ENCODE peak calls at places on chromosomes 13 and 19, in four cellular contexts. One of them, this sample, is unnamed.

GRCh38 chr19:8609210-8610040 is 1.1 kb downstream of the ADAMTS10 start:
- DNase-seq in GM12878: no peak
- DNase-seq in HCT116: peak; percentile 15
- DNase-seq in SK-N-SH: peak; percentile 92
- DNase-seq in this sample: no peak

GRCh38 chr13:23434431-23434830 is 929 bp upstream of the SACS start:
- DNase-seq in HCT116: no peak
- DNase-seq in SK-N-SH: no peak
- DNase-seq in GM12878: no peak
- DNase-seq in this sample: no peak

GRCh38 chr19:35717665-35718344 is at the start of gene KMT2B:
- DNase-seq in HCT116: no peak
- DNase-seq in SK-N-SH: peak; percentile 99
- DNase-seq in GM12878: no peak
- DNase-seq in this sample: no peak

GRCh38 chr13:77250968-77251367 is 75.9 kb downstream of the MYCBP2 start:
- DNase-seq in HCT116: no peak
- DNase-seq in GM12878: no peak
- DNase-seq in SK-N-SH: peak; percentile 8
- DNase-seq in this sample: no peak

GRCh38 chr19:50205681-50206138 is 2.3 kb downstream of the MYH14 start:
- DNase-seq in HCT116: no peak
- DNase-seq in GM12878: no peak
- DNase-seq in SK-N-SH: no peak
- DNase-seq in this sample: no peak

GRCh38 chr19:16374436-16374835 is 49.8 kb downstream of the KLF2 start:
- DNase-seq in GM12878: no peak
- DNase-seq in SK-N-SH: no peak
- DNase-seq in HCT116: no peak
- DNase-seq in this sample: no peak

GRCh38 chr13:43848250-43848649 is 31.3 kb downstream of the CCDC122 start:
- DNase-seq in HCT116: no peak
- DNase-seq in SK-N-SH: no peak
- DNase-seq in GM12878: no peak
- DNase-seq in this sample: no peak

GRCh38 chr13:84430441-84430840 is 548.2 kb upstream of the SLITRK1 start:
- DNase-seq in SK-N-SH: no peak
- DNase-seq in HCT116: no peak
- DNase-seq in GM12878: no peak
- DNase-seq in this sample: no peak

GRCh38 chr13:46668302-46668720 is 115.3 kb downstream of the LRCH1 start:
- DNase-seq in HCT116: no peak
- DNase-seq in SK-N-SH: no peak
- DNase-seq in GM12878: no peak
- DNase-seq in this sample: no peak

GRCh38 chr13:67232384-67232783 is 2.2 kb upstream of the PCDH9 start:
- DNase-seq in SK-N-SH: no peak
- DNase-seq in GM12878: no peak
- DNase-seq in HCT116: no peak
- DNase-seq in this sample: no peak

GRCh38 chr13:78610381-78610883 is 7.1 kb upstream of the POU4F1 start:
- DNase-seq in HCT116: no peak
- DNase-seq in GM12878: no peak
- DNase-seq in SK-N-SH: no peak
- DNase-seq in this sample: no peak

GRCh38 chr13:65112123-65113075 is 2117.7 kb downstream of the PCDH9 start:
- DNase-seq in HCT116: no peak
- DNase-seq in GM12878: no peak
- DNase-seq in SK-N-SH: no peak
- DNase-seq in this sample: no peak

GRCh38 chr19:11578342-11579142 is 1.1 kb upstream of the ACP5 start:
- DNase-seq in HCT116: no peak
- DNase-seq in SK-N-SH: peak; percentile 43
- DNase-seq in GM12878: no peak
- DNase-seq in this sample: no peak

GRCh38 chr13:111947026-111947810 is 119.7 kb upstream of the SOX1 start:
- DNase-seq in HCT116: no peak
- DNase-seq in GM12878: no peak
- DNase-seq in SK-N-SH: no peak
- DNase-seq in this sample: no peak

GRCh38 chr13:112186091-112186490 is 119.1 kb downstream of the SOX1 start:
- DNase-seq in HCT116: no peak
- DNase-seq in SK-N-SH: no peak
- DNase-seq in GM12878: no peak
- DNase-seq in this sample: no peak

GRCh38 chr19:21699197-21699596 is 68.2 kb downstream of the ZNF100 start:
- DNase-seq in HCT116: no peak
- DNase-seq in SK-N-SH: no peak
- DNase-seq in GM12878: no peak
- DNase-seq in this sample: peak; percentile 28

GRCh38 chr19:54464044-54464623 is 556 bp upstream of the LENG9 start:
- DNase-seq in HCT116: peak; percentile 97
- DNase-seq in SK-N-SH: peak; percentile 75
- DNase-seq in GM12878: peak; percentile 96
- DNase-seq in this sample: peak; percentile 97

GRCh38 chr13:98479496-98480003 is 97.4 kb downstream of the STK24 start:
- DNase-seq in HCT116: no peak
- DNase-seq in SK-N-SH: no peak
- DNase-seq in GM12878: no peak
- DNase-seq in this sample: no peak

GRCh38 chr13:114099918-114100445 is 32.4 kb downstream of the RASA3 start:
- DNase-seq in HCT116: peak; percentile 42
- DNase-seq in GM12878: no peak
- DNase-seq in SK-N-SH: peak; percentile 59
- DNase-seq in this sample: no peak

GRCh38 chr19:45498411-45499195 is at the start of gene PPM1N:
- DNase-seq in SK-N-SH: no peak
- DNase-seq in GM12878: no peak
- DNase-seq in HCT116: no peak
- DNase-seq in this sample: no peak

GRCh38 chr19:45495178-45495577 is 1.7 kb downstream of the RTN2 start:
- DNase-seq in GM12878: no peak
- DNase-seq in HCT116: no peak
- DNase-seq in SK-N-SH: no peak
- DNase-seq in this sample: no peak

GRCh38 chr19:45497791-45498190 is 452 bp upstream of the PPM1N start:
- DNase-seq in HCT116: no peak
- DNase-seq in GM12878: no peak
- DNase-seq in SK-N-SH: no peak
- DNase-seq in this sample: no peak

GRCh38 chr19:45494261-45494916 is 2.5 kb downstream of the RTN2 start:
- DNase-seq in HCT116: no peak
- DNase-seq in SK-N-SH: no peak
- DNase-seq in GM12878: no peak
- DNase-seq in this sample: no peak

GRCh38 chr19:45496349-45496953 is 396 bp downstream of the RTN2 start:
- DNase-seq in GM12878: no peak
- DNase-seq in HCT116: no peak
- DNase-seq in SK-N-SH: peak; percentile 80
- DNase-seq in this sample: no peak
- H3K27me3 ChIP-seq in GM12878: peaks cover 9% of the 10 kb centered on the region
- H3K27me3 ChIP-seq in HCT116: peaks cover 10% of the 10 kb centered on the region
- H3K27me3 ChIP-seq in SK-N-SH: no peaks in the 10 kb centered on the region
- H3K27me3 ChIP-seq in this sample: no peaks in the 10 kb centered on the region

GRCh38 chr13:20689291-20689690 is 14.2 kb upstream of the IL17D start:
- DNase-seq in GM12878: no peak
- DNase-seq in HCT116: no peak
- DNase-seq in SK-N-SH: no peak
- DNase-seq in this sample: no peak
- TF ChIP-seq YY1 in GM12878: no peak
- TF ChIP-seq YY1 in HCT116: no peak
- TF ChIP-seq YY1 in SK-N-SH: no peak
- TF ChIP-seq YY1 in this sample: no peak

DNA sequence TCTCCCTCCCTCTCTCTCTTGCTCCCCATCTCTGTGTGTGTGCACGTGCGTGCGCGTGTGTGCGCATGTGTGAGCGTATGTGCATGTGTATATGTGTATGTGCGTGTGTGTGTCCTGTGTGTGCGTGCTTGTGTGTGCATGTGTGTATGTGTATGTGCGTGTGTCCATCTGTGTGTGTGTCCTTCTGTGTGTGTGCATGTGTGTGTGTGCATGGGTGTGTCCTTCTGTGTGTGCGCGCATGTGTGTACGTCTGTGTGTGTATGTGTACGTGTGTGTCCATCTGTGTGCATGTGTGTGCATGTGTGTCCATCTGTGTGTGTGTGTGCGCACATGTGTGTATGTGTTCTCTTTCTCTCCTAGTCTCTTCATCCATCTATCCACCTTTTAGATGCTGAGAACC is 12.2 kb downstream of the SLC8A2 start:
- DNase-seq in HCT116: no peak
- DNase-seq in SK-N-SH: no peak
- DNase-seq in GM12878: no peak
- DNase-seq in this sample: no peak
- H3K27me3 ChIP-seq in HCT116: peaks cover 17% of the 10 kb centered on the region
- H3K27me3 ChIP-seq in SK-N-SH: no peaks in the 10 kb centered on the region
- H3K27me3 ChIP-seq in GM12878: no peaks in the 10 kb centered on the region
- H3K27me3 ChIP-seq in this sample: no peaks in the 10 kb centered on the region

GRCh38 chr19:10378124-10378523 is 2.2 kb downstream of the TYK2 start:
- DNase-seq in SK-N-SH: no peak
- DNase-seq in HCT116: no peak
- DNase-seq in GM12878: no peak
- DNase-seq in this sample: no peak

GRCh38 chr19:10380311-10381102 is at the start of gene TYK2:
- DNase-seq in HCT116: peak; percentile 96
- DNase-seq in GM12878: peak; percentile 99
- DNase-seq in SK-N-SH: peak; percentile 100
- DNase-seq in this sample: peak; percentile 98

GRCh38 chr19:10384580-10384979 is 4.2 kb upstream of the TYK2 start:
- DNase-seq in HCT116: no peak
- DNase-seq in GM12878: no peak
- DNase-seq in SK-N-SH: no peak
- DNase-seq in this sample: no peak

GRCh38 chr19:10379880-10380310 is 477 bp downstream of the TYK2 start:
- DNase-seq in HCT116: no peak
- DNase-seq in SK-N-SH: no peak
- DNase-seq in GM12878: no peak
- DNase-seq in this sample: no peak
- TF ChIP-seq YY1 in HCT116: no peak
- TF ChIP-seq YY1 in SK-N-SH: no peak
- TF ChIP-seq YY1 in GM12878: no peak
- TF ChIP-seq YY1 in this sample: no peak

DNA sequence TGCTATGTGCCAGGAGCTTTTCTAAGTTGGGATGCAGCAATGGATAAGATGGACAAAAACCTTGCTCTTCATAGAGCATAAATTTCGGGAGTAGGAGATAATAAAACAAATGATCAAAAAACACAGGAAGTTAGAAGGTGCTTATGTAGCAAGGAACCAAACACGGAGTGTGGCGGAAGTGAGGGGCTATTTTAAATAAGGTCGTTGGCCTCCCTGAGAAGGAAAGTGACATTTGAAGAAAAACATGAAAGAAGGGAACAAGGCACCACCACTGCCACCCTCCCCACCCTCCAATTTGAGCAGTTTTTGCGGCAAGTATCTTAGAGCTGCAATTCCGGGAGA is 3.2 kb upstream of the GSX1 start:
- DNase-seq in GM12878: no peak
- DNase-seq in SK-N-SH: no peak
- DNase-seq in HCT116: no peak
- DNase-seq in this sample: no peak
- H3K27me3 ChIP-seq in GM12878: peaks cover 22% of the 10 kb centered on the region
- H3K27me3 ChIP-seq in SK-N-SH: peaks cover 65% of the 10 kb centered on the region
- H3K27me3 ChIP-seq in HCT116: no peaks in the 10 kb centered on the region
- H3K27me3 ChIP-seq in this sample: peaks cover 93% of the 10 kb centered on the region

GRCh38 chr19:49056101-49056901 is 1.2 kb downstream of the CGB7 start:
- DNase-seq in HCT116: peak; percentile 34
- DNase-seq in GM12878: no peak
- DNase-seq in SK-N-SH: peak; percentile 91
- DNase-seq in this sample: no peak
- TF ChIP-seq YY1 in HCT116: no peak
- TF ChIP-seq YY1 in GM12878: no peak
- TF ChIP-seq YY1 in SK-N-SH: no peak
- TF ChIP-seq YY1 in this sample: no peak

GRCh38 chr19:30310806-30311121 is 61.4 kb upstream of the ZNF536 start:
- DNase-seq in HCT116: no peak
- DNase-seq in GM12878: no peak
- DNase-seq in SK-N-SH: no peak
- DNase-seq in this sample: no peak
- H3K27me3 ChIP-seq in HCT116: peaks cover 61% of the 10 kb centered on the region
- H3K27me3 ChIP-seq in GM12878: no peaks in the 10 kb centered on the region
- H3K27me3 ChIP-seq in SK-N-SH: no peaks in the 10 kb centered on the region
- H3K27me3 ChIP-seq in this sample: no peaks in the 10 kb centered on the region

DNA sequence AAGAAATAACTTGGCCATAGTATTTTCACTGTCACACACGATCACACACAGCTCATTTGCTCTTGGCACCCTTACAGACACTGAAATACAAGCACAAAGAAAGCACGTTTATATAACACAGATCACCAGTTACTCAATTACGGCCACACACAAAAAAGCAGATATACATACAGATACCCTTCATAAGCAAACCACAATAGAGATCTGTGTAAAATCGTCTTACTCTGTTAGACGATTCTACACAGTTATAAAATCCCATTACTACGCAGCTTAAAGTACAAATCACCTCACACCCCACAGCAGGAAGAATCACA is 661 bp upstream of the ZNF420 start:
- DNase-seq in GM12878: no peak
- DNase-seq in SK-N-SH: no peak
- DNase-seq in HCT116: no peak
- DNase-seq in this sample: no peak
- TF ChIP-seq YY1 in GM12878: no peak
- TF ChIP-seq YY1 in SK-N-SH: no peak
- TF ChIP-seq YY1 in HCT116: no peak
- TF ChIP-seq YY1 in this sample: no peak

GRCh38 chr13:109986851-109987250 is 200.5 kb upstream of the IRS2 start:
- DNase-seq in GM12878: no peak
- DNase-seq in HCT116: no peak
- DNase-seq in SK-N-SH: no peak
- DNase-seq in this sample: no peak

GRCh38 chr13:109989686-109990085 is 203.3 kb upstream of the IRS2 start:
- DNase-seq in SK-N-SH: no peak
- DNase-seq in GM12878: no peak
- DNase-seq in HCT116: no peak
- DNase-seq in this sample: no peak

GRCh38 chr13:109990296-109990695 is 203.9 kb upstream of the IRS2 start:
- DNase-seq in HCT116: no peak
- DNase-seq in GM12878: no peak
- DNase-seq in SK-N-SH: no peak
- DNase-seq in this sample: no peak

GRCh38 chr13:109985871-109986270 is 199.5 kb upstream of the IRS2 start:
- DNase-seq in HCT116: no peak
- DNase-seq in GM12878: no peak
- DNase-seq in SK-N-SH: no peak
- DNase-seq in this sample: no peak

GRCh38 chr13:109989155-109989554 is 202.8 kb upstream of the IRS2 start:
- DNase-seq in SK-N-SH: no peak
- DNase-seq in HCT116: no peak
- DNase-seq in GM12878: no peak
- DNase-seq in this sample: no peak
- H3K27me3 ChIP-seq in SK-N-SH: no peaks in the 10 kb centered on the region
- H3K27me3 ChIP-seq in HCT116: no peaks in the 10 kb centered on the region
- H3K27me3 ChIP-seq in GM12878: no peaks in the 10 kb centered on the region
- H3K27me3 ChIP-seq in this sample: no peaks in the 10 kb centered on the region

This sample was measured in NT2/D1.